ENCODE peak calls at places on chromosomes 5 and 9, in five cellular contexts. G is SK-N-SH, H is K562, M is HepG2, N is stomach. R is an unnamed sample. For H3K36me3 and H3K9me3, the result is how much of the 10 kb centered on the place peaks cover.

GRCh38 chr5:111834926-111835599 is 78.1 kb upstream of the NREP start:
- DNase-seq in G (no peak), H (no peak), M (no peak), N (no peak), R (no peak)

GRCh38 chr9:38059233-38059936 is 9.6 kb downstream of the SHB start:
- DNase-seq in G (no peak), H (no peak), M (peak), N (no peak), R (no peak)

GRCh38 chr5:16856531-16856930 is 79.6 kb downstream of the MYO10 start:
- DNase-seq in G (no peak), H (no peak), M (no peak), N (no peak), R (no peak)

GRCh38 chr5:172147857-172148256 is 40.2 kb downstream of the STK10 start:
- DNase-seq in G (no peak), H (peak), M (no peak), N (no peak), R (peak)

GRCh38 chr5:135253601-135254165 is 145.3 kb downstream of the MACROH2A1 start:
- DNase-seq in G (no peak), H (no peak), M (no peak), N (no peak), R (no peak)

GRCh38 chr5:91030521-91031395 is 352.4 kb downstream of the ARRDC3 start:
- DNase-seq in G (no peak), H (no peak), M (no peak), N (no peak), R (no peak)

GRCh38 chr5:123094919-123095693 is 6.1 kb downstream of the PRDM6 start:
- DNase-seq in G (peak), H (no peak), M (no peak), N (no peak), R (no peak)

GRCh38 chr9:89505795-89506385 is 8.0 kb upstream of the SEMA4D start:
- DNase-seq in G (no peak), H (no peak), M (no peak), N (peak), R (no peak)

GRCh38 chr5:144436007-144436406 is 265.3 kb downstream of the KCTD16 start:
- DNase-seq in G (no peak), H (no peak), M (no peak), N (no peak), R (no peak)

GRCh38 chr9:35680331-35681105 is 6.8 kb downstream of the CA9 start:
- DNase-seq in G (no peak), H (no peak), M (no peak), N (peak), R (no peak)

GRCh38 chr5:115558388-115558956 is 13.9 kb upstream of the FEM1C start:
- DNase-seq in G (no peak), H (no peak), M (no peak), N (peak), R (no peak)

GRCh38 chr5:156147251-156147947 is 179.6 kb upstream of the SGCD start:
- DNase-seq in G (no peak), H (no peak), M (no peak), N (no peak), R (no peak)

GRCh38 chr5:24832021-24832420 is 187.2 kb upstream of the CDH10 start:
- DNase-seq in G (no peak), H (no peak), M (no peak), N (no peak), R (no peak)

GRCh38 chr5:35332551-35332950 is 102.3 kb upstream of the PRLR start:
- DNase-seq in G (no peak), H (no peak), M (no peak), N (no peak), R (no peak)

GRCh38 chr9:71249729-71250317 is 128.4 kb upstream of the TRPM3 start:
- DNase-seq in G (peak), H (peak), M (peak), N (no peak), R (no peak)

GRCh38 chr5:59768204-59769040 is 125.1 kb downstream of the PDE4D start:
- DNase-seq in G (peak), H (no peak), M (peak), N (peak), R (peak)

GRCh38 chr9:137160054-137160425 is 9.8 kb downstream of the LRRC26 start:
- DNase-seq in G (no peak), H (no peak), M (no peak), N (no peak), R (no peak)

GRCh38 chr5:63211413-63212132 is 633.0 kb downstream of the LRRC70 start:
- DNase-seq in G (no peak), H (no peak), M (no peak), N (no peak), R (no peak)

GRCh38 chr5:27328480-27328879 is 290.1 kb upstream of the CDH9 start:
- DNase-seq in G (no peak), H (no peak), M (peak), N (no peak), R (no peak)

GRCh38 chr5:37846786-37847310 is 7.0 kb upstream of the GDNF start:
- DNase-seq in G (no peak), H (no peak), M (no peak), N (no peak), R (no peak)

GRCh38 chr9:35000535-35001284 is 11.2 kb downstream of the DNAJB5 start:
- DNase-seq in G (peak), H (peak), M (no peak), N (no peak), R (no peak)

GRCh38 chr9:127754099-127754760 is 19.1 kb upstream of the TOR2A start:
- DNase-seq in G (peak), H (peak), M (no peak), N (no peak), R (no peak)

GRCh38 chr5:5422819-5423515 is 490 bp downstream of the ICE1 start:
- DNase-seq in G (no peak), H (peak), M (no peak), N (no peak), R (no peak)

GRCh38 chr9:133750927-133751649 is 12.9 kb upstream of the SARDH start:
- DNase-seq in G (no peak), H (no peak), M (no peak), N (peak), R (no peak)

GRCh38 chr5:160293901-160294561 is 18.3 kb downstream of the CCNJL start:
- DNase-seq in G (no peak), H (no peak), M (peak), N (peak), R (peak)

GRCh38 chr5:53431665-53432064 is 48.8 kb upstream of the FST start:
- DNase-seq in G (no peak), H (no peak), M (no peak), N (no peak), R (no peak)

GRCh38 chr9:3569529-3569928 is 43.7 kb upstream of the RFX3 start:
- DNase-seq in G (no peak), H (no peak), M (no peak), N (no peak), R (no peak)

GRCh38 chr9:133269537-133270357 is 5.3 kb downstream of the ABO start:
- DNase-seq in G (no peak), H (no peak), M (no peak), N (no peak), R (peak)

GRCh38 chr5:151156732-151157402 is 712 bp downstream of the ANXA6 start:
- DNase-seq in G (peak), H (no peak), M (no peak), N (no peak), R (no peak)

GRCh38 chr5:159442210-159442850 is 112.0 kb upstream of the IL12B start:
- DNase-seq in G (no peak), H (no peak), M (no peak), N (no peak), R (no peak)

GRCh38 chr5:76332102-76332501 is 71.0 kb upstream of the IQGAP2 start:
- DNase-seq in G (no peak), H (no peak), M (peak), N (peak), R (no peak)

GRCh38 chr9:104783588-104783987 is 19.7 kb downstream of the NIPSNAP3B start:
- DNase-seq in G (no peak), H (no peak), M (no peak), N (no peak), R (no peak)

GRCh38 chr5:360277-361027 is 38.9 kb downstream of the AHRR start:
- DNase-seq in G (no peak), H (peak), M (no peak), N (no peak), R (no peak)

DNA sequence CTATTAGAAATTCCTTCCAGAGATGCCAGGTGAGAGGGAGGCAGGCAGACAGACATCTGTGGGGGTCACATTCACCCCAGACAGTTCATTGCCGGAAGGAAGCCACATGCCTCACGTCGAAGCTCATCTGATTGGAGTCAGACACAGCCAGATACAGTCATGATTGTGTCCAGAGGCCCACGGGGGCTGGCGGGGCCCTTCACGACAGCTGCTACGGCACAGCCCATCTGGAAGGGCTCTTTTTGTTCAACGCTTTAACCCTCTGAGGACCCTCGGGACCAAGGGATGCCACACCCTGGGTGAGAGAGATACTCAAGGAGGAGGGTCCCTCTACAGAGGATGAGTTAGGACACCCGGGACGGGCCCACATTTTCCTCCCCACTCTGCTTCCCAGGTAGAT is 31.9 kb upstream of the GABRP start:
- DNase-seq in G (peak), H (no peak), M (no peak), N (no peak), R (no peak)
- H3K36me3 ChIP-seq in G (under half), H (under half), M (under half), N (under half), R (under half)

GRCh38 chr5:141349917-141350619 is at the start of gene PCDHGB1:
- DNase-seq in G (peak), H (peak), M (peak), N (no peak), R (no peak)

GRCh38 chr5:141343242-141343952 is at the start of gene PCDHGA3:
- DNase-seq in G (no peak), H (peak), M (no peak), N (no peak), R (no peak)

GRCh38 chr5:141343953-141344463 is 379 bp downstream of the PCDHGA3 start:
- DNase-seq in G (no peak), H (no peak), M (no peak), N (no peak), R (no peak)

GRCh38 chr5:141342773-141343172 is 856 bp upstream of the PCDHGA3 start:
- DNase-seq in G (no peak), H (no peak), M (no peak), N (no peak), R (no peak)

GRCh38 chr5:141345327-141345726 is 1.7 kb downstream of the PCDHGA3 start:
- DNase-seq in G (no peak), H (no peak), M (no peak), N (no peak), R (no peak)
- H3K9me3 ChIP-seq in G (under half), H (under half), M (under half), N (half or more), R (under half)

GRCh38 chr9:95024097-95024671 is 293.3 kb downstream of the FANCC start:
- DNase-seq in G (no peak), H (no peak), M (peak), N (peak), R (no peak)

GRCh38 chr9:95017661-95018060 is 291.2 kb downstream of the AOPEP start:
- DNase-seq in G (no peak), H (no peak), M (no peak), N (no peak), R (no peak)

GRCh38 chr9:95023217-95024003 is 294.1 kb downstream of the FANCC start:
- DNase-seq in G (no peak), H (no peak), M (peak), N (no peak), R (no peak)

GRCh38 chr9:95018099-95018927 is 291.8 kb downstream of the AOPEP start:
- DNase-seq in G (no peak), H (no peak), M (peak), N (no peak), R (no peak)

DNA sequence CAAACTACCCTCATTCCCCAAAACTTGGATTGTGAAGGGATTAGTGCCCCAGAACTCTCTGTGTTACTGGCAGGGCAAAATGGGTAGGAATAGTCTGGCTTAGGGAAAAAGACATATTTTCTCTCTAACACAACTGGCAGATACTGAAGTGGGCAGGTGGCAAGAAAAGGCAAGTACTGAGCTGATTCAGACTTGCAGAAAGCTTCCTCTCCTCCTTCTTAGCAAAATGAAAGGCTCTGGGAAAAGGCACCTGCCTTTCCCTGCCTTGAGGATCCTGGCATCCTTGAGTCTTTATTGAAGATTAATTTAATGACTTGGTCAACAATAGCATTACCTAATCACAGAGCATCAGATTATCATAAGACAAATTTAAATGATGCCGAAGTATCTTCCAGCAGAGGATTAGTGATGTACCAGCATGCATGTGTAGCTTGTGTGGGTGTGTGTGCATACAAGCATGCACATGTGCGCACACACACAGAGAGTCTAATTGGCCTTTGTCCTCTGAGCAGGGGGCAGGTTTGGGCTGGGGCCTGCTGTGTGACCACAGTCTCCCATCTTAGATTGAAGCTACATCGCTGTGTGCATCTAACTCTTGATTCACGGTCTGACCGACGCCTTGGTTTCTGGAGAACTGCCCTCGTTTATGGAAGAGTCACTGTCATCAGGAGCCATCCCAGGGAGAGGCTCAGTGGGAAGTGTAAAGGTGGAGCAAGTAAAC is 294.8 kb downstream of the AOPEP start:
- DNase-seq in G (no peak), H (no peak), M (no peak), N (no peak), R (no peak)
- TF ChIP-seq POLR2AphosphoS5 in G (peak), H (no peak), M (no peak), N (no peak), R (no peak)

DNA sequence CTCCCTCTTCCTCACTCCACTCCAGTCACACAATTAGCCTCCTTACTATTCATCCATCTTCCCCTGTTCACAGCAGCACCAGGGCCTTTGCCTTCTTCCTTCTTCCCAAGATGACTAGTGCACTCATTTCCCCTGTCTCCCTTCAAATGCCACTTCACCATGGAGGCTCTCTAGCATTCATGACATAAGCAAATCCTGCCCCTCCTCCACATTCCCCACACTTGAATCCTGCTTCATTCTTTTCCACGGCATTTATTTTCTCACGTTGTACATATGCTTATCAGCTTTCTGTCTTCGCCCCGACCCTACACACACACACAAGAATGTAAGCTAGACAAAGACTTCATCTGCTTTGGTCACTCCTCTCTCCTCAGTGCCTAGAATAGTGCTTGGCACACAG is 133.3 kb downstream of the CDK5RAP2 start:
- DNase-seq in G (no peak), H (no peak), M (no peak), N (no peak), R (no peak)
- H3K36me3 ChIP-seq in G (under half), H (half or more), M (under half), N (half or more), R (under half)

GRCh38 chr5:178711572-178711971 is 18.9 kb downstream of the ZNF354A start:
- DNase-seq in G (no peak), H (no peak), M (no peak), N (no peak), R (no peak)
- H3K9me3 ChIP-seq in G (under half), H (under half), M (half or more), N (half or more), R (half or more)

DNA sequence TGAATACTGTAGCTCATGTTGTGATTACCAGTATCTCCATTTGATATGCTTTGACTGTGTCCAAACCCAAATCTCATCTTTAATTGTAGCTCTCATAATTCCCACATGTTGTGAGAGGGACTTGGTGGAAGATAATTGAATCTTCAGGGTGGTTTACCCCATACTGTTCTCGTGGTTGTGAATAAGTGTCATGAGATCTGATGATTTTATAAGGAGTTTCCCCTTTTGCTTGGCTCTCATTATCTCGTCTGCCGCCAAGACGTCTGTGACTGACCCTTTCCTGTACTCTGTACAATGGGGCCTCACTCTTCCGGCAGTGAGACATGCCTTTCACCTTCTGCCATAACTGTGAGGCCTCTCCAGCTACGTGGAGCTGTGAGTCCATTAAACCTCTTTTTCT is 59.3 kb downstream of the TRIO start:
- DNase-seq in G (no peak), H (no peak), M (no peak), N (no peak), R (no peak)
- TF ChIP-seq POLR2AphosphoS5 in G (no peak), H (no peak), M (no peak), N (no peak), R (no peak)